ENCODE peak calls at places on chromosome 20, in nine cellular contexts. One of them, this sample, is unnamed. For H3K4me1, the result is how much of the 10 kb centered on the place peaks cover.

GRCh38 chr20:63265891-63266515 is 6.6 kb upstream of the ARFGAP1 start:
- DNase-seq in transverse colon: no peak
- DNase-seq in A549: no peak
- DNase-seq in ovary: no peak
- DNase-seq in HepG2: no peak
- DNase-seq in stomach: no peak
- DNase-seq in GM12878: no peak
- DNase-seq in suprapubic skin: no peak
- DNase-seq in H1: no peak
- DNase-seq in this sample: no peak

GRCh38 chr20:62368629-62369507 is 1.8 kb upstream of the LAMA5 start:
- DNase-seq in transverse colon: peak
- DNase-seq in A549: no peak
- DNase-seq in ovary: peak
- DNase-seq in HepG2: peak
- DNase-seq in stomach: peak
- DNase-seq in GM12878: no peak
- DNase-seq in suprapubic skin: no peak
- DNase-seq in H1: no peak
- DNase-seq in this sample: no peak

GRCh38 chr20:45433316-45433715 is 17.4 kb downstream of the PIGT start:
- DNase-seq in transverse colon: peak
- DNase-seq in A549: no peak
- DNase-seq in ovary: peak
- DNase-seq in HepG2: no peak
- DNase-seq in stomach: no peak
- DNase-seq in GM12878: no peak
- DNase-seq in suprapubic skin: no peak
- DNase-seq in H1: no peak
- DNase-seq in this sample: no peak

GRCh38 chr20:37447688-37448087 is 73.4 kb upstream of the NNAT start:
- DNase-seq in transverse colon: no peak
- DNase-seq in A549: no peak
- DNase-seq in ovary: no peak
- DNase-seq in HepG2: no peak
- DNase-seq in stomach: no peak
- DNase-seq in GM12878: no peak
- DNase-seq in suprapubic skin: no peak
- DNase-seq in H1: no peak
- DNase-seq in this sample: no peak

GRCh38 chr20:38732981-38733380 is 8.7 kb downstream of the SLC32A1 start:
- DNase-seq in transverse colon: no peak
- DNase-seq in A549: no peak
- DNase-seq in ovary: no peak
- DNase-seq in HepG2: no peak
- DNase-seq in stomach: no peak
- DNase-seq in GM12878: no peak
- DNase-seq in suprapubic skin: no peak
- DNase-seq in H1: no peak
- DNase-seq in this sample: no peak

GRCh38 chr20:46402236-46402886 is 4.1 kb downstream of the ELMO2 start:
- DNase-seq in transverse colon: no peak
- DNase-seq in A549: no peak
- DNase-seq in ovary: no peak
- DNase-seq in HepG2: no peak
- DNase-seq in stomach: no peak
- DNase-seq in GM12878: no peak
- DNase-seq in suprapubic skin: no peak
- DNase-seq in H1: no peak
- DNase-seq in this sample: no peak

GRCh38 chr20:63745424-63745805 is 5.8 kb downstream of the SLC2A4RG start:
- DNase-seq in transverse colon: no peak
- DNase-seq in A549: no peak
- DNase-seq in ovary: no peak
- DNase-seq in HepG2: no peak
- DNase-seq in stomach: no peak
- DNase-seq in GM12878: no peak
- DNase-seq in suprapubic skin: no peak
- DNase-seq in H1: no peak
- DNase-seq in this sample: no peak

GRCh38 chr20:45450097-45450818 is 19.3 kb upstream of the WFDC2 start:
- DNase-seq in transverse colon: peak
- DNase-seq in A549: peak
- DNase-seq in ovary: no peak
- DNase-seq in HepG2: peak
- DNase-seq in stomach: no peak
- DNase-seq in GM12878: no peak
- DNase-seq in suprapubic skin: no peak
- DNase-seq in H1: no peak
- DNase-seq in this sample: peak

GRCh38 chr20:41183391-41183790 is 46.0 kb downstream of the PLCG1 start:
- DNase-seq in transverse colon: no peak
- DNase-seq in A549: no peak
- DNase-seq in ovary: no peak
- DNase-seq in HepG2: no peak
- DNase-seq in stomach: peak
- DNase-seq in GM12878: no peak
- DNase-seq in suprapubic skin: no peak
- DNase-seq in H1: no peak
- DNase-seq in this sample: no peak

GRCh38 chr20:53918949-53919361 is 151.4 kb downstream of the BCAS1 start:
- DNase-seq in transverse colon: peak
- DNase-seq in A549: no peak
- DNase-seq in ovary: no peak
- DNase-seq in HepG2: no peak
- DNase-seq in stomach: no peak
- DNase-seq in GM12878: no peak
- DNase-seq in suprapubic skin: peak
- DNase-seq in H1: peak
- DNase-seq in this sample: no peak

GRCh38 chr20:44038681-44039123 is 124.0 kb downstream of the TOX2 start:
- DNase-seq in transverse colon: no peak
- DNase-seq in A549: no peak
- DNase-seq in ovary: no peak
- DNase-seq in HepG2: no peak
- DNase-seq in stomach: peak
- DNase-seq in GM12878: no peak
- DNase-seq in suprapubic skin: no peak
- DNase-seq in H1: no peak
- DNase-seq in this sample: no peak

GRCh38 chr20:33394718-33395117 is 6.6 kb downstream of the CDK5RAP1 start:
- DNase-seq in transverse colon: no peak
- DNase-seq in A549: no peak
- DNase-seq in ovary: no peak
- DNase-seq in HepG2: peak
- DNase-seq in stomach: no peak
- DNase-seq in GM12878: no peak
- DNase-seq in suprapubic skin: no peak
- DNase-seq in H1: no peak
- DNase-seq in this sample: no peak

GRCh38 chr20:19824861-19825260 is 66.8 kb downstream of the RIN2 start:
- DNase-seq in transverse colon: no peak
- DNase-seq in A549: no peak
- DNase-seq in ovary: no peak
- DNase-seq in HepG2: no peak
- DNase-seq in stomach: no peak
- DNase-seq in GM12878: no peak
- DNase-seq in suprapubic skin: no peak
- DNase-seq in H1: no peak
- DNase-seq in this sample: no peak

GRCh38 chr20:37775200-37775599 is 81.4 kb downstream of the CTNNBL1 start:
- DNase-seq in transverse colon: no peak
- DNase-seq in A549: no peak
- DNase-seq in ovary: no peak
- DNase-seq in HepG2: no peak
- DNase-seq in stomach: no peak
- DNase-seq in GM12878: no peak
- DNase-seq in suprapubic skin: no peak
- DNase-seq in H1: no peak
- DNase-seq in this sample: no peak

GRCh38 chr20:2237059-2237458 is 58.7 kb upstream of the TGM3 start:
- DNase-seq in transverse colon: peak
- DNase-seq in A549: no peak
- DNase-seq in ovary: no peak
- DNase-seq in HepG2: no peak
- DNase-seq in stomach: peak
- DNase-seq in GM12878: no peak
- DNase-seq in suprapubic skin: peak
- DNase-seq in H1: no peak
- DNase-seq in this sample: peak

GRCh38 chr20:33437141-33437911 is 6.2 kb downstream of the SNTA1 start:
- DNase-seq in transverse colon: no peak
- DNase-seq in A549: no peak
- DNase-seq in ovary: peak
- DNase-seq in HepG2: no peak
- DNase-seq in stomach: no peak
- DNase-seq in GM12878: no peak
- DNase-seq in suprapubic skin: no peak
- DNase-seq in H1: no peak
- DNase-seq in this sample: peak

GRCh38 chr20:61296629-61297019 is 44.6 kb downstream of the CDH4 start:
- DNase-seq in transverse colon: no peak
- DNase-seq in A549: no peak
- DNase-seq in ovary: no peak
- DNase-seq in HepG2: no peak
- DNase-seq in stomach: no peak
- DNase-seq in GM12878: no peak
- DNase-seq in suprapubic skin: no peak
- DNase-seq in H1: no peak
- DNase-seq in this sample: no peak

GRCh38 chr20:64104667-64105451 is 2.5 kb downstream of the NPBWR2 start:
- DNase-seq in transverse colon: peak
- DNase-seq in A549: no peak
- DNase-seq in ovary: no peak
- DNase-seq in HepG2: no peak
- DNase-seq in stomach: no peak
- DNase-seq in GM12878: no peak
- DNase-seq in suprapubic skin: peak
- DNase-seq in H1: no peak
- DNase-seq in this sample: no peak

DNA sequence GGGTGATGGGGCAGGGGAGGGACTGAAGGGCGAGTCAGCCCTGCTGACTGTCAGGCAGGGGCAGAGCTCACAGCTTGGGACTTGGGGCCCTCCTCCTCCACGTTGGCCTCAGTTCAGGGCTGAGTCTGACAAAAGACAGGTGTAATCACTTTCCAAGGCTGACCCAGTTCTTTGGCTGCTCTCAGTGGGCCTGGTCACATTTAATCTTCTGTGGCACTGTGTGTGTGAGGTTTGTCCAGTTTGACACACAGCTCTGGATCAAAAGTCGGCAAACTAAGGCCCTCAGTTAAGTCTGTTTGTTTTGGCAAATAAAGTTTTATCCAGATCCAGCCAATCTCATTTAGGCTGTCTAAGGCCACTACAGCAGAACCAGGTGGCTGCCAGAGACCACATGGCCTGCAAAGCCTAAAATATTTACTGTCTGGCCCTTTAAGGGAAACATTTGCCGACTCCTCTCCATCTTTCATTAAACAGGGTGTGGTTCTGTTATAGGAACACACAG is 5.1 kb upstream of the MAP1LC3A start:
- DNase-seq in transverse colon: no peak
- DNase-seq in A549: no peak
- DNase-seq in ovary: no peak
- DNase-seq in HepG2: no peak
- DNase-seq in stomach: peak
- DNase-seq in GM12878: no peak
- DNase-seq in suprapubic skin: no peak
- DNase-seq in H1: no peak
- DNase-seq in this sample: no peak
- H3K27ac ChIP-seq in transverse colon: peak
- H3K27ac ChIP-seq in A549: no peak
- H3K27ac ChIP-seq in ovary: no peak
- H3K27ac ChIP-seq in HepG2: no peak
- H3K27ac ChIP-seq in stomach: peak
- H3K27ac ChIP-seq in GM12878: no peak
- H3K27ac ChIP-seq in suprapubic skin: no peak
- H3K27ac ChIP-seq in H1: no peak
- H3K27ac ChIP-seq in this sample: no peak

DNA sequence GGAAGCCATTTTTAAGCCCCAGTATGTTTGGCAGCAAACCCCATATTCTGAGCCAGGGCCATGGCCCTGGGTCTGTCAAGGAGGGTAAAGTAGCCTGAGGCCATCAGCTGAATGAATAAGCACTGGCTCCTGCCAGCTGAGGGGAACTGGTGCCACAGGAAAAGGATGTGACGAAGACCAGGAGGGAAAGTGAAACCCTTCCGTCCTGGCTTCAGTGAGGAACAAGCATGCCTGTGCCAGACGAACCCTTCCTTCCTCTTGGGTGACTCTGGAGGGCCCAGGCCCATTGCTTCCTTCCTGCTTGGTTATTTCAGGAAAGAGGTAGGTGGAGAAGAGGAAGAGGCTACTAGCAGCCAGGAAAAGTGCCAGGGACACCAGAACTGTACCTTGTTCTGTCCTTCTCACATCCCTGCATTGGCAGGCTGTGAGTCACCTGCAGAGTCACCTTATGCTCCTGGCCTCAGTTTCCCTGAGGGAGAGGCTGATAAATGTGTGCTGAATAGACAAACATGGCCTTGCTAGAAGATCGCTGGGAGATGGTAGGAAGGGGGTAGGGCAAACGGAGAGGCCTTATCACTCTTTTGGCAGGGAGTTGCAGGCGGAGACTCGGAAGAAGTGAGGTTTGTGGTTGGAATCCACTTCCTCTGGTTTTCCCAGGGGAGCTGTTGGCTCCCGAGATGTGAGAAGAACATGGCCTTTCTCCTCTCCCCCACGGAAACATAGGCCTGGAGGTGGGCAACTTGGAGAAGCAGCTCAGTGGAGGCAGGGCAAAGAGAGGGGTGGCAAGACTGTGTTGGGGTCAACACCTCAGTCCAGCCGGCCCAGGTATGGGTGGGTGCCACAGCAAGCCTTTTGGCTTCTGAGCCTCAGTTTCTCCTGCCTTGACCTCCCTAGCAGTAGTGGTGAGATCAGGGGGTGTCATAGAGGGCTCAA is 37.4 kb downstream of the COX4I2 start:
- DNase-seq in transverse colon: peak
- DNase-seq in A549: no peak
- DNase-seq in ovary: no peak
- DNase-seq in HepG2: no peak
- DNase-seq in stomach: peak
- DNase-seq in GM12878: no peak
- DNase-seq in suprapubic skin: peak
- DNase-seq in H1: no peak
- DNase-seq in this sample: peak
- H3K4me1 ChIP-seq in transverse colon: under half
- H3K4me1 ChIP-seq in A549: half or more
- H3K4me1 ChIP-seq in ovary: under half
- H3K4me1 ChIP-seq in HepG2: half or more
- H3K4me1 ChIP-seq in stomach: half or more
- H3K4me1 ChIP-seq in GM12878: under half
- H3K4me1 ChIP-seq in suprapubic skin: half or more
- H3K4me1 ChIP-seq in H1: under half
- H3K4me1 ChIP-seq in this sample: half or more

GRCh38 chr20:17626217-17627007 is 55.6 kb downstream of the RRBP1 start:
- DNase-seq in transverse colon: no peak
- DNase-seq in A549: no peak
- DNase-seq in ovary: peak
- DNase-seq in HepG2: no peak
- DNase-seq in stomach: peak
- DNase-seq in GM12878: no peak
- DNase-seq in suprapubic skin: peak
- DNase-seq in H1: no peak
- DNase-seq in this sample: no peak
- TF ChIP-seq EP300 in transverse colon: no peak
- TF ChIP-seq EP300 in A549: no peak
- TF ChIP-seq EP300 in ovary: no peak
- TF ChIP-seq EP300 in HepG2: no peak
- TF ChIP-seq EP300 in stomach: no peak
- TF ChIP-seq EP300 in GM12878: no peak
- TF ChIP-seq EP300 in suprapubic skin: no peak
- TF ChIP-seq EP300 in H1: no peak
- TF ChIP-seq EP300 in this sample: no peak

GRCh38 chr20:36344517-36345132 is 38.5 kb downstream of the DLGAP4 start:
- DNase-seq in transverse colon: peak
- DNase-seq in A549: peak
- DNase-seq in ovary: peak
- DNase-seq in HepG2: peak
- DNase-seq in stomach: peak
- DNase-seq in GM12878: no peak
- DNase-seq in suprapubic skin: no peak
- DNase-seq in H1: no peak
- DNase-seq in this sample: peak
- H3K27ac ChIP-seq in transverse colon: no peak
- H3K27ac ChIP-seq in A549: no peak
- H3K27ac ChIP-seq in ovary: no peak
- H3K27ac ChIP-seq in HepG2: no peak
- H3K27ac ChIP-seq in stomach: no peak
- H3K27ac ChIP-seq in GM12878: no peak
- H3K27ac ChIP-seq in suprapubic skin: no peak
- H3K27ac ChIP-seq in H1: no peak
- H3K27ac ChIP-seq in this sample: no peak

This sample was measured in tibial nerve.